ENCODE peak calls at places on chromosomes 3 and 15, in seven cellular contexts. F, M, R, K, U, W and J are unnamed samples.

GRCh38 chr3:73480187-73480672 is 144.5 kb downstream of the PDZRN3 start:
- DNase-seq in R (no peak), U (no peak), W (no peak), M (no peak), F (no peak), K (no peak), J (no peak)

GRCh38 chr3:100988080-100988479 is 5.1 kb downstream of the ABI3BP start:
- DNase-seq in F (no peak), R (no peak), U (no peak), W (no peak), M (no peak), K (no peak), J (no peak)

GRCh38 chr3:67037615-67038014 is 39.5 kb downstream of the KBTBD8 start:
- DNase-seq in F (no peak), K (no peak), R (no peak), U (no peak), M (no peak), W (no peak), J (no peak)

GRCh38 chr3:134058728-134059601 is 29.2 kb upstream of the SLCO2A1 start:
- DNase-seq in M (no peak), K (no peak), F (no peak), U (no peak), W (no peak), R (peak), J (no peak)

GRCh38 chr3:137294839-137295238 is 337.1 kb downstream of the IL20RB start:
- DNase-seq in U (no peak), M (no peak), R (no peak), F (no peak), W (no peak), K (no peak), J (no peak)

GRCh38 chr3:79081285-79081684 is 686.5 kb downstream of the ROBO1 start:
- DNase-seq in W (no peak), R (no peak), M (no peak), U (no peak), F (no peak), K (no peak), J (no peak)

GRCh38 chr3:128895843-128896365 is 16.5 kb downstream of the ACAD9 start:
- DNase-seq in U (no peak), K (no peak), F (no peak), W (no peak), R (no peak), M (no peak), J (no peak)

GRCh38 chr3:16304065-16305010 is 39.3 kb downstream of the OXNAD1 start:
- DNase-seq in M (no peak), K (no peak), W (no peak), F (no peak), U (no peak), R (no peak), J (no peak)

GRCh38 chr3:188431553-188431952 is 277.6 kb downstream of the LPP start:
- DNase-seq in W (no peak), R (no peak), K (peak), M (no peak), U (peak), F (no peak), J (no peak)

GRCh38 chr3:15491143-15491542 is 30.4 kb downstream of the COLQ start:
- DNase-seq in W (no peak), U (no peak), K (no peak), M (no peak), R (no peak), F (no peak), J (peak)

GRCh38 chr3:158108596-158108995 is 1.3 kb upstream of the RSRC1 start:
- DNase-seq in R (no peak), M (no peak), W (no peak), U (no peak), F (no peak), K (peak), J (no peak)

GRCh38 chr15:84033793-84034553 is 201.6 kb upstream of the GOLGA6L4 start:
- DNase-seq in K (peak), U (no peak), R (no peak), F (no peak), M (no peak), W (no peak), J (no peak)

GRCh38 chr3:66763294-66763693 is 234.8 kb upstream of the KBTBD8 start:
- DNase-seq in F (peak), K (peak), U (no peak), R (no peak), W (no peak), M (no peak), J (no peak)

GRCh38 chr3:51501833-51502561 is 2.2 kb upstream of the DCAF1 start:
- DNase-seq in U (peak), R (peak), M (peak), K (peak), F (peak), W (peak), J (peak)

GRCh38 chr15:69758810-69759410 is 306.3 kb downstream of the RPLP1 start:
- DNase-seq in U (peak), R (peak), W (no peak), K (no peak), M (no peak), F (no peak), J (peak)

GRCh38 chr15:64334530-64334929 is 21.4 kb downstream of the CSNK1G1 start:
- DNase-seq in R (no peak), F (no peak), M (peak), U (no peak), W (peak), K (no peak), J (no peak)
- TF ChIP-seq CTCF in R (no peak), F (no peak), M (peak), U (no peak), W (no peak), K (no peak), J (no peak)

GRCh38 chr3:194994551-194994981 is 276.4 kb downstream of the XXYLT1 start:
- DNase-seq in U (no peak), W (no peak), F (no peak), R (no peak), K (no peak), M (no peak), J (no peak)
- TF ChIP-seq CTCF in U (no peak), W (no peak), F (no peak), R (no peak), K (no peak), M (no peak), J (no peak)

DNA sequence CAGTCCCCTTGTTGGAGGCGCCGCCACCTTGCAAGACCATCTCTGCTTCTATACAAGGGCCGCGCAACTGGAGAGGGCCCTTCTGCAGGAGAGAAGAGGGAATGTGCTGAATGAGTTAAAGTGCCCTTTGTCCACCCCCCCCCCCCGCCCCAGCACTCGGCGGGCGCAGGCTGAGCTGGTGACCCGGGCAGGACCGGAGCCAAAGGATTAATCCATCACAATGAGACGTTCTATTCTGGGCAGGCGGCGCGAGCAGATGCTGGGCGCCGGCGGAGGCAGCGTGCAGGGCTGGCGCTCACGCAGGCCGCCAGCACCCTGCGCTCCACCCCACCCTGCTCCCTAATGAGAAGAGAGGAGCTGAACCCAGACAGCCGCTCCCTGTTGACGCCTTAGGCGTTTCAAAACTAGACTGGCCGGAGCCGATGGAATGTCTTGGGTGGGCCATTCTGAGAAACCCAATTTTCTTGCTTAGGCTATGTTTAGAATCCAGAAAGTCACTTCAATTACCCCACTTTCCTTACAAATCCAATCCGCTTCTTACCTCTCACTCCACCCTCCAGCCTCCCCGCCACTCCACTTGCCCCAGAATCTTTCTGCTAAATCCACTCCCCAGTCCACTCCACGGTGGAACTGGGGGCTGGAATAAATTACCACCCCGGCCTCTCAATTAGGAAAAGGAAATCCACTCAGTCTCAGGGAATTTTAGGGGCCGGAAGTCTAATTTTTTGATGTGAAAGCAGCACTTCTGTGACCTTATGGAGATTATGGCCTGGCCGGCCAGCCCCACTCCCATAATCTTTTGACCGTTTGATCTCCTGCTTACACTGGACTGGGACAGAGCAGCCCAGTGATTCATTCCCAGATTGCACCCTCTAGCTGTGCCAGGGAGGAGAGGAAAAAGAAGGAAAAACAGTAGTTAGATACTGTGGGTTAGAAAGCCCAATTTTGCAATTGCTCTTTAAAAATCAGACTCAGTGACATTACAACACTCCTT is 32.7 kb downstream of the GJD2 start:
- DNase-seq in K (peak), R (peak), M (peak), W (peak), U (peak), F (no peak), J (no peak)
- TF ChIP-seq CTCF in K (peak), R (no peak), M (no peak), W (peak), U (peak), F (no peak), J (no peak)

DNA sequence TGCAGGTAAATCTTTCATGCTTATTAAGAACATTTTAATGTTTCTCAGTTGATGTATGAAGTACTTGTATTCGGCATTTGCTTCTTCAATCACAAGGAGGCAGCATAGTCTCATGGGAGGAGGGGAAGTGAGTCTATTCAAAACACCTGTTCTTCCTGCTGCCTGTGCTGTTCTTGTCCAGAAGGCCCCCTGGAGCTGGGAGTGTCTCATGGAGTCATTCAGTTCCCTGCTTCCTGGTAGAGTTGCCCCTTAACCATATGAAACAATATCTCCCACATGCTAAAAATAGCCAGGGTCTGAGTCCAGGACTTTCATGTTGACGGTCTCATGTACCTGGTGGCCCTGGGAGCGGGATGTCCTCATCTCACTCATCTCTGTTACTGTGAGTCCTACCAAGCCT is 15.5 kb upstream of the PPP1R2 start:
- DNase-seq in F (no peak), M (no peak), R (no peak), W (peak), K (peak), U (peak), J (peak)
- TF ChIP-seq CTCF in F (no peak), M (peak), R (no peak), W (peak), K (peak), U (peak), J (peak)

DNA sequence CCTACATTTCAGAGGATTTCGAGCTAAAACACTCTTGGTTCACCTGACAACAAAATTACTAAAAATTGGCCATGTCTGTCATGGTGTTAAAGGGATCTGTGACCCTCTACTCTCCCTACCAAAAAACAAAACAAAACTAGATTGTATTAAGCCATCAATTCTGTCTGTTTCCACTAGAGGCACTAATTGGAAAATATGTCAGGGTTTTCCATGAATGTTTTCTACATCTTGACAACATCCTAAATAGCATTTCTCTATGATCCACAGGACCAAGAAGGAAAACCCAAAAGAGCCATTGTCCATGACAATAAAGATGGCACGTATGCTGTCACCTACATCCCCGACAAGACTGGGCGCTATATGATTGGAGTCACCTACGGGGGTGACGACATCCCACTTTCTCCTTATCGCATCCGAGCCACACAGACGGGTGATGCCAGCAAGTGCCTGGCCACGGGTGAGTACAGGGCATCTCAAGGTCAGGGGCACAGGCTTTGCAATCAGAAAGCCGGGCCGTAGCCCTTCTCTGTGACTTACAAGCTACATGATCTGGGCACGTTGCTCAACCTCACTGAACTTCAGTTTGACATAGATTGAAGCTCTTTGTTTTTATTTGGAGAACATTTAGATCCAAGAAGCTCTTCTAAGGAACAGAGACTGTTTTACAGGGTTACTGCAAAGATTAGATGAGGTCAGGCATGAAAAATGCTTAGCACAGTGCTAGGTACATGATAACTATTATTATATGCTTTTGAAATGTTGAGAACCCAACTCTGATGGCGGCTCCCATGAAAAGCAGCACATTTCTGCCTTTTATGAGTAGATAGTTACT is 74.8 kb downstream of the DNASE1L3 start:
- DNase-seq in F (no peak), R (peak), M (no peak), W (no peak), K (no peak), U (no peak), J (no peak)
- TF ChIP-seq CTCF in F (no peak), R (no peak), M (peak), W (peak), K (peak), U (peak), J (peak)

GRCh38 chr3:139930201-139930600 is 4.8 kb upstream of the CLSTN2 start:
- DNase-seq in U (no peak), W (no peak), K (no peak), M (no peak), R (no peak), F (no peak), J (no peak)

GRCh38 chr3:139937674-139938279 is 2.8 kb downstream of the CLSTN2 start:
- DNase-seq in R (peak), U (peak), W (peak), M (no peak), K (peak), F (peak), J (peak)

GRCh38 chr3:139935866-139936817 is 1.2 kb downstream of the CLSTN2 start:
- DNase-seq in M (peak), F (peak), R (peak), U (no peak), K (peak), W (peak), J (peak)

GRCh38 chr3:139935071-139935865 is at the start of gene CLSTN2:
- DNase-seq in K (peak), W (peak), U (no peak), F (peak), M (peak), R (peak), J (peak)

DNA sequence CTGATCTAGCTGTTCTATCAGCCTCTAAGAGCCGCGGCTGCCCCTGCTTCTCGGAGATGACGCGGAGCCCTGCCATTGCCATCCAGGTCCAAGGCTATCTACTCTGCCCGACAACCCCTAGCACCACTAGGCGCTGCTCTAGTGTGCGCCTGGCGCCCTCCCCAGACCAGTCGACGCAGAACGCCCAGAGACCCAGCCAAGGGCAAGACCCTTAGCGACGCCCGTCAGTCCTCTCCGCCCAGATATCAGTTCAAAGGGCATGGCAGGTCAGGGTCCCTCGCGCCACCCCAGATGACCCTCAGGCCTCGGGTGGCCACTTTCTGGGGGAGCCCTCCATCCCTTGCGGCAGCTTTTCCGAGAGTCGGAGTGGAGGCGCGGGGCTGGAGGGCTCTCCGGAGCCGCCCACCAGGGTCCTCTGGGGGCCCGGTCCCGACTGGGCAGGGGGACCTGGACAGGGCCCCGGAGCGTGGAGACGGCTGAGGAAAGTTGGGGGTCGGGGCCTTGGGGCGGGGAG is 371 bp upstream of the CLSTN2 start:
- DNase-seq in F (peak), K (peak), M (peak), R (peak), W (peak), U (no peak), J (peak)
- TF ChIP-seq CTCF in F (peak), K (no peak), M (peak), R (peak), W (peak), U (no peak), J (peak)

DNA sequence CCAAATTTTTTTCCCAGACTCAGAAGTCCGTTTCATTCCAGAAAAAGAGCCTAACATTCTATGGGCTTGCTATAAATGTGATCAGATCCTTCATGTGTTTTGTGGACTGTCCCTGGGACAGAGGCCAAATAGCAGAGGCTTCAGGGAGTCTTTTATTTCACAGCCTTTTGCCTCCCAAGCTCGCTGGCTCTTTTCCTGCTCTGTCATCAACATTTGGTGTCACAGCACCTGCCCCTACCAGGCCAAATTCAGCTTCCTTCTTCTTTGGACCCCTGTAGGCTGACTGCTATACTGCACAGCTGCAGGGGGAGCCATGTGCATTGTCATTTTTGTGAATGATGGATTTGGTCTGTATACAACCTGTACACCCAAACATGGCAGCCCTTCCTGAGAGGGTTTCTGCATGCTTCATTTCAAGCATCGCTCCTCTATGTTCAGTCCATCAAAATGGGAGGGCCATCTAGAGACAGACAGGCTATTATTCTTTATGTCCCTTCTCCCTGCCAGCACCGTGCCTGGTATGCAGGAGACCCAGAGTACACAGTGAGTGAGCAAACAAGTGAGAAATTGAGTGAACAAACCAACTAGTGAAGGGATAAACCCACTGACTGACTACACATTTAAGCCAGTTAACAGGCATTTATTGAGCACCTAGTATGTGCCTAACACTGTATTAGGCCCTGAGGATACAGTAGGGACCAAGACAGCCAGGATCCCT is 17.9 kb upstream of the RPP14 start:
- DNase-seq in F (no peak), K (no peak), W (no peak), R (peak), M (no peak), U (no peak), J (no peak)
- TF ChIP-seq CTCF in F (no peak), K (no peak), W (no peak), R (no peak), M (peak), U (peak), J (no peak)

DNA sequence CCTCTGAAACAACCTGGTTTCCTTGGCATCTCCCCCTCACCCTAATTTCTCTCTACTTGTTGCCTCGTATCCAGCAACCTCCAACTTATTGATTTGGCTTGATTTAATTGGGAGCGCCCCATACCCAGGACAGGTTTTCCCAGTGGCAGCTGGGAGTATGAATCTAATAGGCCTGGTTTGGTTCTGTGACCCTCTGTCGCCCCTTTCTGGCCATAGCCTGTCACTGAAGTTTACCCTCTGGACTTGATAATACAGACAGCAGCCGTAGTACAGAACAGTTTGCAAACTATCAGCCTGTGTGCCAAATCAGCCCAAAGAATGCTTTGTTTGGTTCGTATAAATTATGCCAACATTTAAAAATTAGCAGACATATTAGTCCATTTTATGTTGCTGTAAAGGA is 525.1 kb upstream of the GOLIM4 start:
- DNase-seq in M (peak), K (peak), U (peak), R (peak), W (peak), F (no peak), J (no peak)
- TF ChIP-seq CTCF in M (peak), K (peak), U (peak), R (no peak), W (peak), F (no peak), J (peak)

DNA sequence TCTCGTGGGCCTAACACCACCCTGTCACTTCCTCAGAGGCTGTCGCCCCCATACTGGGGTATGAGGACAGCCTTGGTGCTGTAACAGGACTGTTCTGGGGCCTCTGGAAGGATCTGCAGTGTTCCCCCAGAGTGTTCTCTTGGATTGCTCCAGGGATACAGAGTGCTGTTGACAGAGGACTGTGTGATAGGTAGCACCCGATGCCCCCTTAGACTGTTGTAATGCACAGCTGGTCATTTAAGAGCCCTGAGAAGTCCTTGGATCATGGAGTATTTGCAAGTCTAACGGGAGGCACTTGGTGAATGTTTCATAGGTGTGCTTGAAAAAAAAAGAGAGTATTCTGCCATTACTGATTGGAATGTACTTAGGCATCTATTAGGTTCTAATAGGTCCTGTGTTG is 35.4 kb upstream of the UBE3A start:
- DNase-seq in W (no peak), U (no peak), K (no peak), F (no peak), M (no peak), R (no peak), J (no peak)
- TF ChIP-seq CTCF in W (no peak), U (no peak), K (no peak), F (no peak), M (no peak), R (no peak), J (no peak)